ENCODE peak calls at places on chromosomes 13 and 19, in ten cellular contexts. I is ELR; M is T-helper 2 cell; F is AG04450; T is MV-4-11; J is stromal cell of bone marrow; S is breast epithelium; U is GM12864; P is central memory CD8-positive, alpha-beta T cell; C is activated CD4-positive, CD25-positive, alpha-beta regulatory T cell treated with anti-CD3 and anti-CD28 coated beads, Interleukin-2, amount 50 U/mL, for 16 hours. L is an unnamed sample.

GRCh38 chr13:27504126-27504525 is 53.8 kb upstream of the MTIF3 start:
- DNase-seq in I (no peak), M (no peak), F (no peak), T (no peak), J (no peak), S (no peak), U (no peak), P (no peak), C (no peak), L (no peak)

GRCh38 chr19:14474827-14475226 is 327 bp downstream of the PTGER1 start:
- DNase-seq in I (no peak), M (no peak), F (no peak), T (no peak), J (no peak), S (no peak), U (no peak), P (no peak), C (no peak), L (no peak)

GRCh38 chr13:98450495-98451167 is 126.3 kb downstream of the STK24 start:
- DNase-seq in I (no peak), M (no peak), F (no peak), T (no peak), J (no peak), S (no peak), U (no peak), P (no peak), C (no peak), L (peak; percentile 25)

GRCh38 chr13:110455941-110456340 is 105.6 kb downstream of the RAB20 start:
- DNase-seq in I (peak; percentile 75), M (peak; percentile 26), F (peak; percentile 20), T (peak; percentile 71), J (peak; percentile 44), S (peak; percentile 72), U (peak; percentile 47), P (peak; percentile 31), C (peak; percentile 26), L (peak; percentile 45)

GRCh38 chr13:111414341-111414740 is 93.9 kb downstream of the TEX29 start:
- DNase-seq in I (no peak), M (no peak), F (no peak), T (no peak), J (no peak), S (no peak), U (no peak), P (no peak), C (no peak), L (no peak)

GRCh38 chr19:56076413-56076998 is 44.6 kb downstream of the ZNF787 start:
- DNase-seq in I (peak; percentile 61), M (no peak), F (peak; percentile 15), T (peak; percentile 51), J (peak; percentile 37), S (no peak), U (no peak), P (no peak), C (peak; percentile 4), L (peak; percentile 6)

GRCh38 chr13:93462151-93462550 is 235.5 kb downstream of the GPC6 start:
- DNase-seq in I (no peak), M (no peak), F (no peak), T (no peak), J (no peak), S (no peak), U (no peak), P (no peak), C (no peak), L (no peak)

GRCh38 chr19:5693195-5694166 is 3.4 kb downstream of the RPL36 start:
- DNase-seq in I (no peak), M (no peak), F (no peak), T (no peak), J (no peak), S (no peak), U (no peak), P (no peak), C (no peak), L (no peak)

GRCh38 chr19:16355293-16356043 is 30.8 kb downstream of the KLF2 start:
- DNase-seq in I (no peak), M (no peak), F (no peak), T (peak; percentile 57), J (no peak), S (no peak), U (no peak), P (no peak), C (no peak), L (no peak)

GRCh38 chr19:734716-735115 is 16.2 kb upstream of the MISP start:
- DNase-seq in I (no peak), M (no peak), F (no peak), T (no peak), J (no peak), S (no peak), U (no peak), P (no peak), C (no peak), L (no peak)

GRCh38 chr13:28489536-28489935 is 5.4 kb downstream of the FLT1 start:
- DNase-seq in I (peak; percentile 50), M (no peak), F (no peak), T (peak; percentile 72), J (no peak), S (no peak), U (no peak), P (no peak), C (no peak), L (no peak)

GRCh38 chr19:21487969-21488368 is 17.4 kb upstream of the ZNF429 start:
- DNase-seq in I (no peak), M (no peak), F (no peak), T (no peak), J (no peak), S (no peak), U (no peak), P (no peak), C (no peak), L (no peak)

GRCh38 chr19:2574971-2575630 is 99.2 kb downstream of the GADD45B start:
- DNase-seq in I (no peak), M (no peak), F (no peak), T (no peak), J (no peak), S (peak; percentile 37), U (no peak), P (no peak), C (no peak), L (no peak)

GRCh38 chr13:33992891-33993336 is 175.0 kb downstream of the RFC3 start:
- DNase-seq in I (no peak), M (no peak), F (no peak), T (no peak), J (no peak), S (no peak), U (no peak), P (no peak), C (no peak), L (no peak)

GRCh38 chr19:27966390-27966816 is 1246.5 kb downstream of the UQCRFS1 start:
- DNase-seq in I (peak; percentile 15), M (no peak), F (no peak), T (no peak), J (no peak), S (no peak), U (no peak), P (no peak), C (no peak), L (no peak)

GRCh38 chr19:18605196-18605545 is 1.4 kb downstream of the CRLF1 start:
- DNase-seq in I (no peak), M (no peak), F (no peak), T (no peak), J (no peak), S (no peak), U (no peak), P (no peak), C (no peak), L (no peak)

GRCh38 chr19:16368385-16369305 is 44.0 kb downstream of the KLF2 start:
- DNase-seq in I (no peak), M (peak; percentile 80), F (no peak), T (no peak), J (no peak), S (no peak), U (no peak), P (peak; percentile 67), C (peak; percentile 42), L (no peak)

GRCh38 chr13:98571955-98572662 is 4.8 kb downstream of the STK24 start:
- DNase-seq in I (peak; percentile 54), M (no peak), F (no peak), T (no peak), J (peak; percentile 65), S (no peak), U (no peak), P (no peak), C (no peak), L (no peak)

GRCh38 chr13:112774448-112774792 is 84.6 kb downstream of the ATP11A start:
- DNase-seq in I (no peak), M (no peak), F (no peak), T (no peak), J (no peak), S (no peak), U (no peak), P (no peak), C (no peak), L (no peak)

GRCh38 chr19:335486-336066 is 9.0 kb downstream of the MIER2 start:
- DNase-seq in I (no peak), M (no peak), F (no peak), T (no peak), J (no peak), S (no peak), U (no peak), P (no peak), C (no peak), L (no peak)

GRCh38 chr19:18006895-18007604 is 920 bp upstream of the ARRDC2 start:
- DNase-seq in I (peak; percentile 83), M (peak; percentile 70), F (no peak), T (peak; percentile 60), J (no peak), S (peak; percentile 80), U (no peak), P (peak; percentile 69), C (peak; percentile 58), L (peak; percentile 68)

GRCh38 chr13:27926644-27927434 is 7.0 kb downstream of the PDX1 start:
- DNase-seq in I (no peak), M (no peak), F (no peak), T (no peak), J (no peak), S (no peak), U (no peak), P (no peak), C (no peak), L (no peak)

GRCh38 chr13:99922631-99923404 is 48.7 kb downstream of the ZIC5 start:
- DNase-seq in I (no peak), M (no peak), F (no peak), T (no peak), J (no peak), S (no peak), U (no peak), P (no peak), C (no peak), L (no peak)

GRCh38 chr19:58338825-58339558 is 12.2 kb downstream of the ZSCAN22 start:
- DNase-seq in I (peak; percentile 61), M (no peak), F (no peak), T (no peak), J (no peak), S (no peak), U (no peak), P (no peak), C (no peak), L (no peak)

GRCh38 chr13:88649855-88650254 is 978.7 kb downstream of the SLITRK5 start:
- DNase-seq in I (no peak), M (no peak), F (no peak), T (peak; percentile 49), J (no peak), S (no peak), U (no peak), P (no peak), C (no peak), L (no peak)

GRCh38 chr13:87129602-87130300 is 541.4 kb upstream of the SLITRK5 start:
- DNase-seq in I (peak; percentile 60), M (no peak), F (no peak), T (no peak), J (no peak), S (no peak), U (no peak), P (no peak), C (no peak), L (no peak)